ENCODE peak calls at places on chromosomes 6 and 20, in four cellular contexts. I is H1, O is HepG2, R is GM12878. M is an unnamed sample.

GRCh38 chr6:125780540-125781306 is 10.0 kb upstream of the NCOA7 start:
- DNase-seq in O (peak), R (peak), I (peak), M (peak)

GRCh38 chr6:84902354-84902928 is 138.0 kb upstream of the TBX18 start:
- DNase-seq in O (no peak), I (no peak), R (no peak), M (no peak)

GRCh38 chr20:40073535-40074111 is 615.4 kb downstream of the MAFB start:
- DNase-seq in R (no peak), I (peak), O (no peak), M (no peak)

GRCh38 chr6:123091091-123091895 is 95.3 kb downstream of the CLVS2 start:
- DNase-seq in I (no peak), R (no peak), O (peak), M (no peak)

GRCh38 chr20:63530788-63531160 is 6.4 kb downstream of the PTK6 start:
- DNase-seq in O (no peak), R (no peak), I (no peak), M (no peak)

GRCh38 chr6:17220040-17220439 is 61.1 kb upstream of the RBM24 start:
- DNase-seq in O (no peak), R (no peak), I (no peak), M (no peak)

GRCh38 chr6:12882761-12883290 is 166.3 kb downstream of the PHACTR1 start:
- DNase-seq in O (no peak), R (no peak), I (no peak), M (no peak)

GRCh38 chr20:52826722-52827121 is 145.4 kb upstream of the TSHZ2 start:
- DNase-seq in I (no peak), O (no peak), R (no peak), M (no peak)

GRCh38 chr20:51525241-51526104 is 17.0 kb downstream of the NFATC2 start:
- DNase-seq in R (no peak), I (no peak), O (no peak), M (no peak)

GRCh38 chr6:110950443-110950842 is 8.1 kb upstream of the GTF3C6 start:
- DNase-seq in O (no peak), I (no peak), R (no peak), M (no peak)

GRCh38 chr6:28357036-28357435 is 7.3 kb downstream of the ZKSCAN3 start:
- DNase-seq in I (no peak), O (no peak), R (no peak), M (no peak)

GRCh38 chr6:32580593-32580992 is 9.1 kb downstream of the HLA-DRB1 start:
- DNase-seq in I (no peak), O (no peak), R (no peak), M (no peak)

GRCh38 chr6:32576261-32576660 is 13.4 kb downstream of the HLA-DRB1 start:
- DNase-seq in R (no peak), I (no peak), O (no peak), M (no peak)

GRCh38 chr6:32578962-32579361 is 10.7 kb downstream of the HLA-DRB1 start:
- DNase-seq in R (no peak), O (no peak), I (no peak), M (no peak)

GRCh38 chr6:32583527-32583898 is 6.1 kb downstream of the HLA-DRB1 start:
- DNase-seq in O (no peak), R (no peak), I (no peak), M (no peak)

DNA sequence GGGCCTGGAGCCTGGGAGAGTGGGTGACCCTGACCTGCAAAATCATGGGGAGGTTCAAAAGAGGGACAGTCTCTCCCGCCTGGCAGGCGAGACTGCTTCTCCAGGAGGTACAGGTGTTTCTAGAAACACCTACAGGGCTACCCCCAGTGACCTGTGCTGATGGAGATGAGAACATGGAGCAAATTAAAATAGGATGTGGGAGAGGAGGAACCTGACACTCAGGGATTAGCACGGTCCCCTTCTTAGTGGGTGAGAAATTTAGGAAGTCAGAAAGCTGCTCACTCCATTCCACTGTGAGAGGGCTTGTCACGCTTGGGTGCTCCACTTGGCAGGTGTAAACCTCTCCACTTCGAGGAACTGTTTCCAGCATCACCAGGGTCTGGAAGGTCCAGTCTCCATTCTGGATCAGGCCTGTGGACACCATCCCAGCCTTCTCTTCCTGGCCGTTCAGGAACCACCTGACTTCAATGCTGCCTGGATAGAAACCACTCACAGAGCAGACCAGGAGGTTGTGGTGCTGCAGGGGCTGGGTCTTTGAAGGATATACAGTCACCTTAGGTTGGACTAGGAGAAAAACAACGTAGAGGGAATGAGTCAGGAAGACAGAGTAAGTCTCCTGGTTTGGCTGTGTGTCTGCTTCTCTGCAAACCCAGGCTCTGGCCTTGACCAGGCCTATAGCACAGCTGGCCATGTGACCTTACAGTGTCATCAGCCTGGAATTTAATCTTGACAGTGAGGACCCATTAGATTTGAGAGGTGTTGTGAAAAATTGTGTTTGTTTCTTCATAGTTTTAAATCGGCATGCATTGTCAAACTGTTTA is 8.2 kb downstream of the HLA-DRB1 start:
- DNase-seq in I (no peak), O (no peak), R (no peak), M (no peak)
- TF ChIP-seq SP1 in I (no peak), O (no peak), R (no peak), M (no peak)

GRCh38 chr20:43947316-43947710 is 32.7 kb downstream of the TOX2 start:
- DNase-seq in R (no peak), O (no peak), I (no peak), M (no peak)

GRCh38 chr20:43949248-43949647 is 34.6 kb downstream of the TOX2 start:
- DNase-seq in I (no peak), O (no peak), R (no peak), M (no peak)

GRCh38 chr20:43946659-43947315 is 32.1 kb downstream of the TOX2 start:
- DNase-seq in O (no peak), R (no peak), I (no peak), M (no peak)

GRCh38 chr20:43948455-43948854 is 33.8 kb downstream of the TOX2 start:
- DNase-seq in R (no peak), I (no peak), O (no peak), M (no peak)

GRCh38 chr20:43949741-43950618 is 35.3 kb downstream of the TOX2 start:
- DNase-seq in I (no peak), R (peak), O (no peak), M (no peak)
- H3K4me3 ChIP-seq in I (no peak), R (no peak), O (no peak), M (no peak)

DNA sequence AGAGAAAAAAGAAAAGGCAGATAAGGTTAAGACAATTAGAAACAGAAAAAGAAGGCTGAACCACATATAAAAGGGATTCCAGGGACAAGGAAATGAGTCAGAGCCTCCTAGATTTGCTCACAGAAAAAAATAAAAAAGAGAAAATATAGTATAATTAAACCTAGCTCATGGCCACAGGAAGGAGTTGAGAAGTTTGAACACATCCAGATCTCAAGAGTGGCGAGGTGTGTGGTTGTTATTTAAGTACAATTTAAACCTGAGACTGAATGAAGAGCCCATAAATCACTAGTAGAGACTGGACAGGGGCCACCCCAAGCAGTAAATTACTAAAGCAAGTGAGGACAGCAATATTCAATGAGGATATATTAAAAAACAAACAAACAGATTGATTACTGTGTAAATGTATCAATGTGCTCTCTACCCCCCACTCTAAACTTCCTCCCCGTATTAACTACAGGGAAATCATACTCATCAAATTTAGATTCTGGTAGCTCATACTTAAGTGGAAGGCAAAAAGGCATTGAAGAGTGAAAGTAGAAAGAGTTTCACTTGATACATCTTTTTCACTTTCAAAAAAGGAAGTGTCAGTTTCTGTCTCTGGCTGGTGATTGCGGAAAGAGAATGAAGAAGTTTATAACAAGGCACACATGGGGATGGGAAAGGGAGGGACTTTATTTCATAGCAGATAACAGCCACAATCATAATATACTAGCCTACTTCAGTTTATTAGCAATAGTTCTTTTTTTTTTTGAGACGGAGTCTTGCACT is 49.3 kb upstream of the SCAF8 start:
- DNase-seq in R (peak), O (no peak), I (no peak), M (no peak)
- TF ChIP-seq SP1 in R (no peak), O (no peak), I (no peak), M (no peak)

GRCh38 chr6:134177753-134178229 is 125.4 kb upstream of the SLC2A12 start:
- DNase-seq in O (peak), R (no peak), I (no peak), M (no peak)

GRCh38 chr6:134176283-134176975 is 124.0 kb upstream of the SLC2A12 start:
- DNase-seq in I (peak), R (no peak), O (no peak), M (no peak)

GRCh38 chr6:134178230-134179044 is 126.0 kb upstream of the SLC2A12 start:
- DNase-seq in O (peak), R (peak), I (peak), M (peak)

GRCh38 chr6:134175532-134176282 is 123.3 kb upstream of the SLC2A12 start:
- DNase-seq in I (peak), O (peak), R (no peak), M (peak)

DNA sequence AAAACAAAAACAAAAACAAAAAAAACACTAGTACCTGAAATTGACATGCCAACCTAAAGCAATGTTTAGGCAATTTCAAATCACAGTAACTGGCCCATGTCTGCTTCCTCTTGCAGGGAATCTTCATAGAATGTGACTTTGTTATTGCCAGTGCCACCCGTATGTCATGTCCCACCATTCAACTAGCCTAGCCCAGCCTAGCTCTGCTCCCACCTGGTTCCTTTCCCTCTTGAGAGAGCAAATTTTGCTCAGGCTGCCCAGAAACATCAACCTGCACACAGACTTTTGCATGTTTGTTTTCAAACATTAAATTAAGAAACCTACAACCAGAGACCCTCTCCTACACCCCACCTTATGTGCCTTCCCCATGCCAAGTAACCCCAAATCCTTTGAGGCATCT is 124.8 kb upstream of the SLC2A12 start:
- DNase-seq in O (no peak), R (no peak), I (no peak), M (no peak)
- H3K4me3 ChIP-seq in O (no peak), R (no peak), I (no peak), M (no peak)

GRCh38 chr6:108546079-108547049 is 14.4 kb upstream of the FOXO3 start:
- DNase-seq in O (no peak), I (no peak), R (no peak), M (no peak)

GRCh38 chr6:108544586-108544985 is 16.1 kb upstream of the FOXO3 start:
- DNase-seq in I (no peak), O (no peak), R (no peak), M (no peak)

GRCh38 chr6:108549241-108549640 is 11.5 kb upstream of the FOXO3 start:
- DNase-seq in R (no peak), O (no peak), I (no peak), M (no peak)

GRCh38 chr6:108541843-108542795 is 18.6 kb upstream of the FOXO3 start:
- DNase-seq in O (peak), R (no peak), I (peak), M (peak)

DNA sequence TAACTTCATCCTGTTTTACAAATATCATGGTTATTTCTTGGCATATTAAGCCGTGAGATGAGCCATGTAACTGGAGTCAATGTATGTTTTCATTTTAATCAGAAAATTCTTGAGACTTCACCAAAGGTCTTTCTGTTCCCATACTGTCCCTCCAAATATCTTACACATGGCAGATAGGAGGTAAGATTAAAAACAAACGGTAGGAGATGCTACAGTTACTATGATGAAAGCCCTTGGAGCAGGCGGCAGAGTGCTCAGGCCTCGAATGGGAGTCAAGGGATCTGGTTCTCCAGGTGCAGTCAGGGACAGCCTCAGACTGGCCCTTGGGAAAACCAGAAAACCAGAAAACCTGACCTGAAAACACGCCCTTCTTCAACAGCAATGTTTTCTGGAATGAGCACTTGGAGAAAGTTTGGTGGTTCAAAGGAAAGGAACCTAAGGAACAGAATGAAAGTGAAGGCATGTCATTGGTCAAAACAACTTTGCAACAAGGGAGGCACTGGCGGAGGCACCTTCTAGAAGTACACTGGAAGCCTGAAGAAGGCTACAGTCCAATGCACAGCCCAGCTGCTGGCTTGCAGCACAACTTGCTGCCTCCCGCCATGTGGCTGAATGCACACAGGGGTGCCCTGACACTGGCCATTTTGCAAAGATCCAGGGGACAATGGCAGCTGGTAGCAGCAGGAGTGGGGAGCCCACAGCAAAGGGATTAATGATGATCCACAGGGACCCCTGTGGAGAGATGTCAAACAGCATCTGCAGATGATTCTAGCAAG is 17.4 kb upstream of the FOXO3 start:
- DNase-seq in O (no peak), I (no peak), R (no peak), M (no peak)
- TF ChIP-seq SP1 in O (no peak), I (no peak), R (no peak), M (no peak)

GRCh38 chr6:49541936-49542335 is 8.5 kb upstream of the C6orf141 start:
- DNase-seq in I (no peak), O (no peak), R (no peak), M (no peak)
- H3K4me3 ChIP-seq in I (no peak), O (no peak), R (no peak), M (no peak)